ENCODE peak calls at places on chromosomes 4 and X, in six cellular contexts. One of them, this sample, is unnamed.

GRCh38 chrX:100939336-100939735 is 10.6 kb upstream of the XKRX start:
- DNase-seq in HCT116: no peak
- DNase-seq in SK-N-SH: no peak
- DNase-seq in GM12878: no peak
- DNase-seq in HepG2: no peak
- DNase-seq in K562: no peak
- DNase-seq in this sample: no peak

GRCh38 chr4:100062921-100063320 is 112.8 kb upstream of the H2AZ1 start:
- DNase-seq in HCT116: no peak
- DNase-seq in SK-N-SH: no peak
- DNase-seq in GM12878: no peak
- DNase-seq in HepG2: no peak
- DNase-seq in K562: no peak
- DNase-seq in this sample: no peak

GRCh38 chr4:80387390-80388283 is 52.1 kb downstream of the CFAP299 start:
- DNase-seq in HCT116: no peak
- DNase-seq in SK-N-SH: no peak
- DNase-seq in GM12878: no peak
- DNase-seq in HepG2: no peak
- DNase-seq in K562: no peak
- DNase-seq in this sample: no peak

GRCh38 chr4:146916479-146917076 is 29.1 kb downstream of the TTC29 start:
- DNase-seq in HCT116: peak
- DNase-seq in SK-N-SH: peak
- DNase-seq in GM12878: peak
- DNase-seq in HepG2: peak
- DNase-seq in K562: peak
- DNase-seq in this sample: peak

GRCh38 chr4:117900832-117901231 is 133.5 kb upstream of the NDST3 start:
- DNase-seq in HCT116: no peak
- DNase-seq in SK-N-SH: no peak
- DNase-seq in GM12878: no peak
- DNase-seq in HepG2: no peak
- DNase-seq in K562: no peak
- DNase-seq in this sample: no peak

GRCh38 chr4:95510145-95510544 is 38.6 kb downstream of the UNC5C start:
- DNase-seq in HCT116: no peak
- DNase-seq in SK-N-SH: no peak
- DNase-seq in GM12878: no peak
- DNase-seq in HepG2: peak
- DNase-seq in K562: peak
- DNase-seq in this sample: peak

GRCh38 chrX:108000751-108001150 is 18.6 kb upstream of the TEX13B start:
- DNase-seq in HCT116: no peak
- DNase-seq in SK-N-SH: no peak
- DNase-seq in GM12878: no peak
- DNase-seq in HepG2: no peak
- DNase-seq in K562: no peak
- DNase-seq in this sample: peak

GRCh38 chrX:132963846-132964245 is 5.4 kb upstream of the HS6ST2 start:
- DNase-seq in HCT116: no peak
- DNase-seq in SK-N-SH: no peak
- DNase-seq in GM12878: no peak
- DNase-seq in HepG2: no peak
- DNase-seq in K562: no peak
- DNase-seq in this sample: no peak

GRCh38 chrX:94831364-94831763 is 1157.4 kb downstream of the FAM133A start:
- DNase-seq in HCT116: no peak
- DNase-seq in SK-N-SH: peak
- DNase-seq in GM12878: no peak
- DNase-seq in HepG2: no peak
- DNase-seq in K562: no peak
- DNase-seq in this sample: peak

GRCh38 chr4:188691811-188692210 is 552.6 kb downstream of the TRIML1 start:
- DNase-seq in HCT116: no peak
- DNase-seq in SK-N-SH: no peak
- DNase-seq in GM12878: no peak
- DNase-seq in HepG2: no peak
- DNase-seq in K562: no peak
- DNase-seq in this sample: no peak

GRCh38 chr4:88706574-88706973 is 8.9 kb upstream of the NAP1L5 start:
- DNase-seq in HCT116: no peak
- DNase-seq in SK-N-SH: peak
- DNase-seq in GM12878: no peak
- DNase-seq in HepG2: peak
- DNase-seq in K562: no peak
- DNase-seq in this sample: peak

GRCh38 chr4:101328063-101328602 is 19.2 kb downstream of the PPP3CA start:
- DNase-seq in HCT116: no peak
- DNase-seq in SK-N-SH: no peak
- DNase-seq in GM12878: peak
- DNase-seq in HepG2: no peak
- DNase-seq in K562: no peak
- DNase-seq in this sample: no peak

DNA sequence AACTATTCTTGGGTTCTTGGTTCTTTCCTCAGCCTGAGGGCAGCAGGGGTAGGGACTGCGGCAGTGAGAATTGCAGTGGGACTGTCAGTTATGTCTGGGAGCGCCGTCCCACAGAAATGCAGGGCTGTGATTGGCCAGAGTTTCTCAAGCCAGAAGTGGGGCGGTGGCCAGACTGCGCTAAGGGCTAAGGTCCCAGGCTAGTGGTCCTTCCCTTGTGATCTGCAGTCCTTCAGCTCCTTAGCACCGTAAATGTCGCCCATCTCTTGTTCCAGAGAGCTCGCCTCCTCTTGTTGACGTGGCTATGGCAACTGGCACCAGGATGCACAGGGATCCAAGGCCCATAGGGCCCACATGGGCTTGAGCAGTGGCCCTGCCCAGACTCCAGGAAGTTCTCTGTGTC is 223.5 kb downstream of the GRIA2 start:
- DNase-seq in HCT116: no peak
- DNase-seq in SK-N-SH: no peak
- DNase-seq in GM12878: no peak
- DNase-seq in HepG2: no peak
- DNase-seq in K562: no peak
- DNase-seq in this sample: no peak
- TF ChIP-seq JUND in HCT116: no peak
- TF ChIP-seq JUND in SK-N-SH: no peak
- TF ChIP-seq JUND in GM12878: no peak
- TF ChIP-seq JUND in HepG2: no peak
- TF ChIP-seq JUND in K562: no peak
- TF ChIP-seq JUND in this sample: no peak

GRCh38 chr4:185542626-185543336 is 7.5 kb upstream of the PDLIM3 start:
- DNase-seq in HCT116: no peak
- DNase-seq in SK-N-SH: no peak
- DNase-seq in GM12878: no peak
- DNase-seq in HepG2: no peak
- DNase-seq in K562: no peak
- DNase-seq in this sample: no peak

GRCh38 chr4:185540487-185541125 is 5.3 kb upstream of the PDLIM3 start:
- DNase-seq in HCT116: no peak
- DNase-seq in SK-N-SH: no peak
- DNase-seq in GM12878: no peak
- DNase-seq in HepG2: no peak
- DNase-seq in K562: no peak
- DNase-seq in this sample: no peak

GRCh38 chr4:185540040-185540439 is 4.7 kb upstream of the PDLIM3 start:
- DNase-seq in HCT116: no peak
- DNase-seq in SK-N-SH: no peak
- DNase-seq in GM12878: no peak
- DNase-seq in HepG2: no peak
- DNase-seq in K562: no peak
- DNase-seq in this sample: no peak

GRCh38 chr4:185538806-185539205 is 3.5 kb upstream of the PDLIM3 start:
- DNase-seq in HCT116: no peak
- DNase-seq in SK-N-SH: no peak
- DNase-seq in GM12878: no peak
- DNase-seq in HepG2: no peak
- DNase-seq in K562: no peak
- DNase-seq in this sample: no peak

DNA sequence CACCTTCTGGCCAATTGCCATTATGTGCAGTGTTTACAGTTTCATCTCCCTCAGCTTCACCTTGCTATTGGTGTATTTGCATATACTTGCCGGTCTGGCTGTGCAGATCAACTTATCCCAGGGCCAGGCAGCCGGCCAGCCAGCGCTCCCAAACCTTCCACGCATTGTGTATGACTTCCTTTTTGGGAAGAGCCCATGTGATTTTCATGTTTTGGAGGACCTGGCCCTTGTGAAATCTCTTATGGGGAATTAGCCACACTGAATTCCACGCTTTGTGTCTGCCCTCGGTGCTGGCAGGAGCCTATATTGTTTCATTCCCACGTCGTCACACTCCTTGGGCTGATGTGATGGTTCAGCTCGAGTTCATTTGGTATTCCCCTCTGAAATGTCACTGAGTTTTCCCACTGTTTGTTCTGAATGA is 6.0 kb upstream of the PDLIM3 start:
- DNase-seq in HCT116: no peak
- DNase-seq in SK-N-SH: no peak
- DNase-seq in GM12878: no peak
- DNase-seq in HepG2: no peak
- DNase-seq in K562: no peak
- DNase-seq in this sample: no peak
- TF ChIP-seq JUND in HCT116: no peak
- TF ChIP-seq JUND in SK-N-SH: no peak
- TF ChIP-seq JUND in GM12878: no peak
- TF ChIP-seq JUND in HepG2: no peak
- TF ChIP-seq JUND in K562: no peak
- TF ChIP-seq JUND in this sample: no peak

GRCh38 chr4:25966171-25966570 is 52.2 kb downstream of the SMIM20 start:
- DNase-seq in HCT116: no peak
- DNase-seq in SK-N-SH: no peak
- DNase-seq in GM12878: no peak
- DNase-seq in HepG2: no peak
- DNase-seq in K562: no peak
- DNase-seq in this sample: no peak
- TF ChIP-seq JUND in HCT116: no peak
- TF ChIP-seq JUND in SK-N-SH: no peak
- TF ChIP-seq JUND in GM12878: no peak
- TF ChIP-seq JUND in HepG2: no peak
- TF ChIP-seq JUND in K562: no peak
- TF ChIP-seq JUND in this sample: no peak

GRCh38 chr4:139958738-139959096 is 195.3 kb downstream of the MAML3 start:
- DNase-seq in HCT116: no peak
- DNase-seq in SK-N-SH: no peak
- DNase-seq in GM12878: no peak
- DNase-seq in HepG2: no peak
- DNase-seq in K562: no peak
- DNase-seq in this sample: no peak
- TF ChIP-seq JUND in HCT116: no peak
- TF ChIP-seq JUND in SK-N-SH: no peak
- TF ChIP-seq JUND in GM12878: no peak
- TF ChIP-seq JUND in HepG2: no peak
- TF ChIP-seq JUND in K562: no peak
- TF ChIP-seq JUND in this sample: no peak

DNA sequence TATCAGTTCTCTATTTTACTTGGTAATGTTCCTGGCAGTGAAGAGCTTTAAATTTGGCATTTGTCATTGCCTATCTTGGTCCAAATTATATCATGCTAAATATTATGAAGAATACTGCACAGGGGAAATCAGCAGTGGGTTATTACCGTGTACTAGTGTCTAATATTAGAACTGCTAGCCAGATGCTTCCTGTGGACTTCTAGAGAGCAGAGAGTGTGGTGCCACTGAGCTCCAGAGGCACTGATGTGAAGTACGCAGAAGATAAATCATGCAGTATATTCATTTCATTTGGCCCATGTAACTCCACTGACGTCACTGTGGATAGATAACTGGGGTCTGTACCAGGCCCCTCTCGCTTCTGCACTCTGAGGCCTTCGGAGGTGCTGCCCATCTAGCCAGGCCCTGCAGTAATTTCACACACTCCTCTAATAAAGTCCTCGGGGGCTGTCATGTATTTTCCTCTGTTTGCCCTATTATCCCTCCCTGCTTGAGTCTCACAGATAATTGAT is 80.0 kb downstream of the ALPK1 start:
- DNase-seq in HCT116: no peak
- DNase-seq in SK-N-SH: peak
- DNase-seq in GM12878: no peak
- DNase-seq in HepG2: no peak
- DNase-seq in K562: no peak
- DNase-seq in this sample: no peak
- TF ChIP-seq JUND in HCT116: no peak
- TF ChIP-seq JUND in SK-N-SH: no peak
- TF ChIP-seq JUND in GM12878: no peak
- TF ChIP-seq JUND in HepG2: no peak
- TF ChIP-seq JUND in K562: no peak
- TF ChIP-seq JUND in this sample: no peak

This sample was measured in T47D.